ENCODE peak calls at places on chromosomes 3 and 15, in seven cellular contexts. Y is frontal cortex; V is A549; U is activated CD4-positive, alpha-beta T cell treated with anti-CD3 and anti-CD28 coated beads, Interleukin-2, amount 10 ng/mL, durations not matched to agents 7 days and 5 days; Z is activated CD8-positive, alpha-beta T cell treated with anti-CD3 and anti-CD28 coated beads, Interleukin-2, amount 10 ng/mL, durations not matched to agents 7 days and 5 days; Q is omental fat pad; M is lower leg skin. E is an unnamed sample.

GRCh38 chr15:76871930-76872329 is 33.2 kb downstream of the SCAPER start:
- DNase-seq in Q (no peak), Y (no peak), V (no peak), Z (no peak), M (no peak), U (no peak), E (no peak)

GRCh38 chr15:88913017-88913849 is at the start of gene MFGE8:
- DNase-seq in U (peak; percentile 83), Z (peak; percentile 83), Q (peak; percentile 64), M (peak; percentile 71), V (peak; percentile 77), Y (peak; percentile 74), E (peak; percentile 79)

GRCh38 chr15:57165992-57166391 is 210.3 kb upstream of the CGNL1 start:
- DNase-seq in M (no peak), Z (no peak), U (no peak), Y (no peak), Q (no peak), V (no peak), E (no peak)

GRCh38 chr3:5010140-5010539 is 30.9 kb downstream of the BHLHE40 start:
- DNase-seq in U (no peak), Q (no peak), V (no peak), M (no peak), Y (no peak), Z (no peak), E (no peak)

GRCh38 chr15:33292718-33293307 is 18.0 kb upstream of the RYR3 start:
- DNase-seq in Y (no peak), U (peak; percentile 62), V (peak; percentile 74), M (peak; percentile 30), Z (peak; percentile 58), Q (no peak), E (peak; percentile 35)

GRCh38 chr3:95029644-95030043 is 966.8 kb downstream of the NSUN3 start:
- DNase-seq in Y (no peak), Q (no peak), U (no peak), Z (no peak), V (no peak), M (no peak), E (no peak)

GRCh38 chr15:36117394-36117793 is 462.0 kb upstream of the CDIN1 start:
- DNase-seq in Y (no peak), U (no peak), M (no peak), Q (no peak), V (no peak), Z (no peak), E (no peak)

GRCh38 chr3:29100292-29100691 is 180.6 kb upstream of the RBMS3 start:
- DNase-seq in M (no peak), V (no peak), U (no peak), Q (no peak), Z (no peak), Y (no peak), E (no peak)

GRCh38 chr15:86061581-86061980 is 18.1 kb upstream of the AGBL1 start:
- DNase-seq in Q (no peak), V (no peak), Z (no peak), U (no peak), Y (no peak), M (no peak), E (no peak)

E was measured in tibial nerve.